ENCODE peak calls at places on chromosomes 2 and 18, in six cellular contexts. P is PC-9; M is T-helper 1 cell; E is stimulated activated CD8-positive, alpha-beta memory T cell treated with anti-CD3 and anti-CD28 coated beads, Interleukin-2, amount 100 ng/mL, for 1 hour; I is endothelial cell of umbilical vein; C is EL. Z is an unnamed sample.

GRCh38 chr2:55430536-55430935 is 10.9 kb upstream of the CCDC88A start:
- DNase-seq in I (peak; percentile 92), M (no peak), P (no peak), E (no peak), C (no peak), Z (no peak)

GRCh38 chr18:457533-457932 is 43.0 kb downstream of the COLEC12 start:
- DNase-seq in I (peak; percentile 60), E (no peak), P (no peak), M (no peak), C (no peak), Z (no peak)

GRCh38 chr18:424071-424868 is 76.2 kb downstream of the COLEC12 start:
- DNase-seq in E (no peak), P (no peak), M (no peak), C (no peak), I (peak; percentile 92), Z (no peak)

GRCh38 chr18:48075707-48076093 is 145.2 kb upstream of the SMAD2 start:
- DNase-seq in E (no peak), C (no peak), P (no peak), I (no peak), M (no peak), Z (peak; percentile 1)

GRCh38 chr2:174697267-174697666 is 67.0 kb downstream of the CHRNA1 start:
- DNase-seq in P (peak; percentile 59), M (no peak), C (peak; percentile 64), I (peak; percentile 57), E (no peak), Z (peak; percentile 36)

GRCh38 chr18:35949903-35950627 is 22.4 kb upstream of the RMP24 start:
- DNase-seq in C (peak; percentile 64), I (peak; percentile 67), E (peak; percentile 9), P (peak; percentile 23), M (peak; percentile 12), Z (peak; percentile 43)

GRCh38 chr2:204472375-204472774 is 72.9 kb upstream of the PARD3B start:
- DNase-seq in E (no peak), M (no peak), I (no peak), P (no peak), C (no peak), Z (no peak)

GRCh38 chr2:171703574-171704347 is 16.5 kb downstream of the DYNC1I2 start:
- DNase-seq in P (peak; percentile 10), C (peak; percentile 37), E (no peak), M (no peak), I (peak; percentile 59), Z (no peak)

GRCh38 chr2:236548179-236548918 is 21.3 kb upstream of the ACKR3 start:
- DNase-seq in C (no peak), M (no peak), I (no peak), P (no peak), E (no peak), Z (no peak)

GRCh38 chr2:107358362-107358761 is 468.3 kb upstream of the RGPD4 start:
- DNase-seq in P (no peak), E (no peak), M (no peak), C (no peak), I (no peak), Z (no peak)

GRCh38 chr2:168673265-168674222 is 128.9 kb upstream of the NOSTRIN start:
- DNase-seq in M (no peak), C (no peak), I (no peak), P (no peak), E (no peak), Z (no peak)

Z was measured in left colon.